ENCODE peak calls at places on chromosomes 13 and 19, in five cellular contexts. O is adipocyte, M is fibroblast of lung, J is neural progenitor cell, G is H1. E is an unnamed sample.

GRCh38 chr19:14407889-14408640 is 11.1 kb downstream of the DDX39A start:
- DNase-seq in O (no peak), M (no peak), J (no peak), G (no peak), E (no peak)

GRCh38 chr13:52879950-52880650 is 31.7 kb upstream of the PCDH8 start:
- DNase-seq in O (no peak), M (no peak), J (peak), G (no peak), E (no peak)

GRCh38 chr13:79194272-79194671 is 211.8 kb downstream of the RBM26 start:
- DNase-seq in O (no peak), M (no peak), J (no peak), G (no peak), E (no peak)

GRCh38 chr13:97429681-97430081 is 4.3 kb upstream of the RAP2A start:
- DNase-seq in O (peak), M (peak), J (no peak), G (no peak), E (no peak)

GRCh38 chr13:34076943-34077703 is 259.2 kb downstream of the RFC3 start:
- DNase-seq in O (peak), M (peak), J (peak), G (no peak), E (no peak)

GRCh38 chr13:43908156-43909126 is 28.7 kb downstream of the LACC1 start:
- DNase-seq in O (peak), M (peak), J (peak), G (no peak), E (no peak)

GRCh38 chr13:113474179-113474578 is 16.3 kb downstream of the DCUN1D2 start:
- DNase-seq in O (peak), M (peak), J (no peak), G (no peak), E (no peak)

GRCh38 chr13:113095146-113096051 is 10.2 kb upstream of the F7 start:
- DNase-seq in O (no peak), M (no peak), J (no peak), G (no peak), E (no peak)

GRCh38 chr13:45718063-45718462 is 15.9 kb downstream of the CBY2 start:
- DNase-seq in O (peak), M (peak), J (peak), G (no peak), E (no peak)

GRCh38 chr13:72808917-72809500 is 27.1 kb downstream of the PIBF1 start:
- DNase-seq in O (peak), M (peak), J (peak), G (no peak), E (no peak)

GRCh38 chr13:55038230-55038629 is 2009.6 kb downstream of the OLFM4 start:
- DNase-seq in O (no peak), M (no peak), J (no peak), G (no peak), E (no peak)

GRCh38 chr19:21765151-21765550 is 2.2 kb downstream of the ZNF100 start:
- DNase-seq in O (no peak), M (no peak), J (no peak), G (no peak), E (no peak)

GRCh38 chr13:24159921-24160324 is 597 bp upstream of the SPATA13 start:
- DNase-seq in O (no peak), M (no peak), J (peak), G (peak), E (no peak)

GRCh38 chr13:73451120-73452029 is 392.6 kb downstream of the KLF5 start:
- DNase-seq in O (no peak), M (no peak), J (no peak), G (no peak), E (no peak)

GRCh38 chr19:53518716-53519115 is 19.2 kb upstream of the ZNF331 start:
- DNase-seq in O (no peak), M (no peak), J (no peak), G (no peak), E (no peak)

GRCh38 chr19:20453424-20453938 is 112.1 kb downstream of the ZNF737 start:
- DNase-seq in O (no peak), M (no peak), J (no peak), G (peak), E (no peak)

GRCh38 chr19:14425696-14426138 is 6.6 kb upstream of the DDX39A start:
- DNase-seq in O (peak), M (peak), J (no peak), G (no peak), E (no peak)

GRCh38 chr19:58474291-58474996 is 1.7 kb upstream of the ZNF446 start:
- DNase-seq in O (peak), M (peak), J (no peak), G (no peak), E (no peak)

GRCh38 chr13:49560270-49561063 is 24.9 kb downstream of the RCBTB1 start:
- DNase-seq in O (peak), M (peak), J (peak), G (no peak), E (no peak)

GRCh38 chr13:107209811-107210210 is 641.9 kb upstream of the ARGLU1 start:
- DNase-seq in O (peak), M (peak), J (no peak), G (no peak), E (no peak)

GRCh38 chr13:40333238-40333637 is 333.2 kb downstream of the FOXO1 start:
- DNase-seq in O (no peak), M (no peak), J (no peak), G (no peak), E (peak)

GRCh38 chr13:41546372-41547252 is 89.3 kb downstream of the RGCC start:
- DNase-seq in O (peak), M (peak), J (no peak), G (no peak), E (peak)

GRCh38 chr13:85864963-85865530 is 65.8 kb upstream of the SLITRK6 start:
- DNase-seq in O (peak), M (peak), J (peak), G (no peak), E (no peak)

GRCh38 chr19:48777720-48778119 is 22.4 kb downstream of the FGF21 start:
- DNase-seq in O (no peak), M (no peak), J (no peak), G (no peak), E (no peak)

GRCh38 chr13:42420304-42420703 is 148.4 kb downstream of the AKAP11 start:
- DNase-seq in O (no peak), M (no peak), J (no peak), G (no peak), E (no peak)

GRCh38 chr19:47719047-47719885 is 6.0 kb downstream of the EHD2 start:
- DNase-seq in O (peak), M (peak), J (no peak), G (no peak), E (peak)

GRCh38 chr13:95304446-95304845 is 3.2 kb upstream of the ABCC4 start:
- DNase-seq in O (no peak), M (no peak), J (peak), G (no peak), E (no peak)

GRCh38 chr19:44808463-44809371 is at the start of gene BCAM:
- DNase-seq in O (peak), M (peak), J (peak), G (peak), E (no peak)

GRCh38 chr19:38544569-38545315 is 73.0 kb downstream of the MAP4K1 start:
- DNase-seq in O (peak), M (no peak), J (peak), G (no peak), E (no peak)

GRCh38 chr19:38543807-38544568 is 73.8 kb downstream of the MAP4K1 start:
- DNase-seq in O (peak), M (peak), J (no peak), G (no peak), E (peak)

GRCh38 chr19:38543286-38543806 is 74.4 kb downstream of the MAP4K1 start:
- DNase-seq in O (no peak), M (no peak), J (no peak), G (no peak), E (no peak)

GRCh38 chr19:38539751-38540150 is 78.0 kb downstream of the MAP4K1 start:
- DNase-seq in O (no peak), M (no peak), J (no peak), G (no peak), E (no peak)

DNA sequence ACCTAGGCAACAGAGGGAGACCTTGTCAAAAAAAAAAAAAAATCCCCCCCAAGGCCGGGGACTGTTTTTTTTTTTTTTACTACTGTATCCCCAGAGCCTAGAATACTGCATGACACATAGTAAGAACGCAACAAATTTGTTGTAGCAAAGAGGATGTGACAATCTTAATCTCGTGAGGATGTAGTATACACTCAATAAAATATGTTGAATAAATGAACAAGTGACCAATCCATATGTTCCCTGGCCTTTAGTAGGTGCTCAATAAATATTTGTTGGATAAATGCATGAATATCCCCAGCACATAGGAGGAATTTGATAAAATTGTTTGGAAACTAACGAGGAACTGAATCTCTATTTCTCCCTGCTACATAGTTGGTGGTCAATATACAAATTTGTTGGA is 75.7 kb downstream of the MAP4K1 start:
- DNase-seq in O (no peak), M (no peak), J (no peak), G (no peak), E (no peak)
- H3K4me3 ChIP-seq in O (no peak), M (no peak), J (no peak), G (no peak), E (no peak)

DNA sequence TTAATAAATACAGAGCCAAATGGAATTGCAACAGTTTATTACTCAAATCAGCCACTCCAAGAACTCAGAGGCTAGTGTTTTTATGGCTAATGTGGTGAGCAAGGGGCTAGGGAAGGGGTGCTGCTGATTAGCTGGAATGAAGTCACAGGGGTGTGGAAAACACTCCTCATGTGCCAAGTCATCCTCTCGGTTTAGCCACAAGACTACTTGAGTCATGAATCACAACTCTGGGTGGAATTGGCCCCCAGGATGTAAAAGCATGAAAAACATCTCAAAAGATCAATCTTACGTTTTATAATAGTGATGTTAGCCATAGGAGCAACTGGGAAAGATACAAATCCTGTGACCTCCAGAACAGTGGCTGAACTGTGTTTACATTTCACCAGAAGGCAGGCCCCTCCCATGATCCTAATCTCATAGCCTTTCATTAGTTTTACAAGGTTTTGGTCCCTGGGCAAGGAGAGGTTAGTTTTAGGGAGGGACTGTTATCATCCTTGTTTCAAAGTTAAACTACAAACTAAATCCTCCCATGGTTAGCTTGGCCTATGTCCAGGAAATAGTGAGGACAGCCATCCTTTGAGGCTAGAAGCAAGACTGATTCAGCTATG is 2020.1 kb upstream of the PCDH20 start:
- DNase-seq in O (peak), M (peak), J (no peak), G (no peak), E (no peak)
- H3K9ac ChIP-seq in O (peak), M (no peak), J (no peak), G (no peak), E (no peak)

GRCh38 chr19:51370230-51370629 is 1.4 kb upstream of the CLDND2 start:
- DNase-seq in O (no peak), M (no peak), J (no peak), G (no peak), E (no peak)

GRCh38 chr19:51371186-51371690 is 1.2 kb downstream of the NKG7 start:
- DNase-seq in O (no peak), M (no peak), J (no peak), G (no peak), E (no peak)

GRCh38 chr19:51372649-51373504 is at the start of gene NKG7:
- DNase-seq in O (no peak), M (no peak), J (no peak), G (no peak), E (no peak)

GRCh38 chr19:51368366-51369282 is at the start of gene CLDND2:
- DNase-seq in O (no peak), M (no peak), J (no peak), G (peak), E (no peak)

GRCh38 chr19:51372021-51372648 is 319 bp downstream of the NKG7 start:
- DNase-seq in O (no peak), M (no peak), J (no peak), G (no peak), E (no peak)
- H3K4me3 ChIP-seq in O (no peak), M (no peak), J (no peak), G (no peak), E (no peak)

DNA sequence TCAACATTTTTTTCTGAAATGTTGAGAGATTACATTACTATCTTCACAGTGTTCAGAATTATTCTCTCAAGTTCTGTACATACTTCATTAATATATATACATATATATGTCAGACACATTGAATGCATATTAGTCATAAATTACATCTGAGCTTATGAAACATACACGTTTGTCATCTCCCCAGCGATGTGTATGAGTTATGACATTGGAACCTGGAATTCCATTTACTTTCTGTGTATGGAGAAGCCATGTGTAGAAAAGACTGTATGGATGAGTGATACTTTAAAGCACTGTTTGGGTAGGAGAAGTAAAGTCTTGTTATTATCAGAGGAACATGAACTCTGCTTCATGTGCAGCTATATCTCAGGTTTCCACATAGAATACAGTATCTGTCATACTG is 167.2 kb downstream of the FGF14 start:
- DNase-seq in O (no peak), M (no peak), J (no peak), G (no peak), E (peak)
- H3K9ac ChIP-seq in O (no peak), M (no peak), J (no peak), G (no peak), E (no peak)

GRCh38 chr19:35493971-35494370 is 3.7 kb upstream of the KRTDAP start:
- DNase-seq in O (no peak), M (no peak), J (no peak), G (no peak), E (no peak)

GRCh38 chr19:35497406-35497805 is 7.1 kb upstream of the KRTDAP start:
- DNase-seq in O (no peak), M (no peak), J (no peak), G (no peak), E (no peak)

GRCh38 chr19:35491838-35492360 is 1.6 kb upstream of the KRTDAP start:
- DNase-seq in O (no peak), M (no peak), J (no peak), G (no peak), E (no peak)

GRCh38 chr19:35498220-35498619 is 8.0 kb upstream of the KRTDAP start:
- DNase-seq in O (no peak), M (no peak), J (no peak), G (no peak), E (no peak)

GRCh38 chr19:35495107-35496064 is 5.1 kb upstream of the KRTDAP start:
- DNase-seq in O (peak), M (peak), J (peak), G (peak), E (no peak)
- H3K4me3 ChIP-seq in O (no peak), M (no peak), J (no peak), G (no peak), E (peak)

GRCh38 chr13:25180795-25181537 is 8.9 kb upstream of the AMER2 start:
- DNase-seq in O (no peak), M (no peak), J (peak), G (peak), E (no peak)
- H3K9ac ChIP-seq in O (no peak), M (no peak), J (no peak), G (no peak), E (no peak)

GRCh38 chr19:911197-912033 is 1.6 kb downstream of the R3HDM4 start:
- DNase-seq in O (no peak), M (no peak), J (no peak), G (peak), E (no peak)
- H3K4me3 ChIP-seq in O (no peak), M (no peak), J (no peak), G (peak), E (no peak)

GRCh38 chr19:16625183-16625958 is 2.6 kb downstream of the MED26 start:
- DNase-seq in O (no peak), M (no peak), J (no peak), G (no peak), E (no peak)
- H3K9ac ChIP-seq in O (peak), M (no peak), J (peak), G (no peak), E (no peak)

GRCh38 chr13:27797228-27797624 is 4.9 kb downstream of the GSX1 start:
- DNase-seq in O (peak), M (peak), J (peak), G (peak), E (no peak)
- H3K4me3 ChIP-seq in O (peak), M (no peak), J (peak), G (peak), E (peak)

DNA sequence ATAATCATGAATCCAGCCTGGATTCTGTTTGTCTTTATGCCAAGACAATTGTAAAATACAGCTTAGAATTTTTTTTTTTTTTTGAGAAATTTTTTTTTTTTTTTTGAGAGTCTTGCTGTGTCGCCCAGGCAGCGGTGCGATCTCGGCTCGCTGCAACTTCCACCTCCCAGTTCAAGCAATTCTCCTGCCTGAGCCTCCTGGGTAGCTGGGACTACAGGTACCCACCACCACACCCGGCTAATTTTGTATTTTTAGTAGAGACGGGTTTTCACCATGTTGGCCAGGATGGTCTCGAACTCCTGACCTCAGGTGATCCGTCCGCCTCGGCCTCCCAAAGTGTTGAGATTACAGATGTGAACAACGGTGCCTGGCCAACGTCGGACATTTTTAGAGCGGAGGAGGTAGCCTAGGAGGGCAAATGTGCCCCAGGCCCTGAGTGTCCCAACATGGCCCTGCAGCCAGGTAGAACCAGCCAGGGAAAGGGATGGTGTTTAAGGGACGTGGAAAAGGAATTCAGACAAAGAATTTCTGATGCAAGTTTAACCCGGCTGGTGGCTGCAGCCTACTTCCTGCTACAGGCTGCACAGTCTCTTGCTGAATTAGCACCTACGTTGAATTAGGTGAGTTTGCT is 89.8 kb downstream of the GNG7 start:
- DNase-seq in O (no peak), M (no peak), J (no peak), G (no peak), E (no peak)
- H3K9ac ChIP-seq in O (no peak), M (no peak), J (no peak), G (no peak), E (no peak)